ENCODE peak calls at places on chromosome 10, in six cellular contexts. One of them, this sample, is unnamed.

GRCh38 chr10:133458021-133458709 is 4.4 kb downstream of the SCART1 start:
- DNase-seq in dorsolateral prefrontal cortex: no peak
- DNase-seq in fibroblast of lung: no peak
- DNase-seq in foreskin fibroblast: no peak
- DNase-seq in foreskin keratinocyte: no peak
- DNase-seq in cardiac muscle cell: no peak
- DNase-seq in this sample: no peak

GRCh38 chr10:77712207-77712606 is 74.6 kb upstream of the KCNMA1 start:
- DNase-seq in dorsolateral prefrontal cortex: no peak
- DNase-seq in fibroblast of lung: no peak
- DNase-seq in foreskin fibroblast: no peak
- DNase-seq in foreskin keratinocyte: no peak
- DNase-seq in cardiac muscle cell: no peak
- DNase-seq in this sample: no peak

GRCh38 chr10:67571503-67571902 is 124.5 kb downstream of the CTNNA3 start:
- DNase-seq in dorsolateral prefrontal cortex: no peak
- DNase-seq in fibroblast of lung: no peak
- DNase-seq in foreskin fibroblast: no peak
- DNase-seq in foreskin keratinocyte: no peak
- DNase-seq in cardiac muscle cell: no peak
- DNase-seq in this sample: no peak

GRCh38 chr10:122044713-122045112 is 55.8 kb downstream of the TACC2 start:
- DNase-seq in dorsolateral prefrontal cortex: no peak
- DNase-seq in fibroblast of lung: peak
- DNase-seq in foreskin fibroblast: peak
- DNase-seq in foreskin keratinocyte: no peak
- DNase-seq in cardiac muscle cell: peak
- DNase-seq in this sample: no peak

GRCh38 chr10:60848680-60849079 is 70.4 kb downstream of the CDK1 start:
- DNase-seq in dorsolateral prefrontal cortex: no peak
- DNase-seq in fibroblast of lung: no peak
- DNase-seq in foreskin fibroblast: no peak
- DNase-seq in foreskin keratinocyte: no peak
- DNase-seq in cardiac muscle cell: no peak
- DNase-seq in this sample: no peak

GRCh38 chr10:114879541-114880158 is 58.1 kb downstream of the FHIP2A start:
- DNase-seq in dorsolateral prefrontal cortex: peak
- DNase-seq in fibroblast of lung: peak
- DNase-seq in foreskin fibroblast: peak
- DNase-seq in foreskin keratinocyte: no peak
- DNase-seq in cardiac muscle cell: peak
- DNase-seq in this sample: no peak

GRCh38 chr10:12243860-12244620 is 48.1 kb downstream of the CDC123 start:
- DNase-seq in dorsolateral prefrontal cortex: no peak
- DNase-seq in fibroblast of lung: no peak
- DNase-seq in foreskin fibroblast: no peak
- DNase-seq in foreskin keratinocyte: no peak
- DNase-seq in cardiac muscle cell: no peak
- DNase-seq in this sample: no peak

GRCh38 chr10:33534455-33534854 is 200.0 kb upstream of the NRP1 start:
- DNase-seq in dorsolateral prefrontal cortex: peak
- DNase-seq in fibroblast of lung: no peak
- DNase-seq in foreskin fibroblast: no peak
- DNase-seq in foreskin keratinocyte: no peak
- DNase-seq in cardiac muscle cell: no peak
- DNase-seq in this sample: no peak

GRCh38 chr10:97744405-97745035 is 7.6 kb downstream of the ZFYVE27 start:
- DNase-seq in dorsolateral prefrontal cortex: no peak
- DNase-seq in fibroblast of lung: no peak
- DNase-seq in foreskin fibroblast: no peak
- DNase-seq in foreskin keratinocyte: no peak
- DNase-seq in cardiac muscle cell: no peak
- DNase-seq in this sample: no peak

GRCh38 chr10:11173062-11173461 is 155.4 kb downstream of the CELF2 start:
- DNase-seq in dorsolateral prefrontal cortex: no peak
- DNase-seq in fibroblast of lung: no peak
- DNase-seq in foreskin fibroblast: no peak
- DNase-seq in foreskin keratinocyte: no peak
- DNase-seq in cardiac muscle cell: no peak
- DNase-seq in this sample: no peak

GRCh38 chr10:76624470-76624869 is 1013.1 kb downstream of the KCNMA1 start:
- DNase-seq in dorsolateral prefrontal cortex: no peak
- DNase-seq in fibroblast of lung: no peak
- DNase-seq in foreskin fibroblast: no peak
- DNase-seq in foreskin keratinocyte: peak
- DNase-seq in cardiac muscle cell: no peak
- DNase-seq in this sample: no peak

GRCh38 chr10:101775273-101776131 is at the start of gene FGF8:
- DNase-seq in dorsolateral prefrontal cortex: no peak
- DNase-seq in fibroblast of lung: no peak
- DNase-seq in foreskin fibroblast: no peak
- DNase-seq in foreskin keratinocyte: no peak
- DNase-seq in cardiac muscle cell: no peak
- DNase-seq in this sample: no peak

GRCh38 chr10:28072573-28072972 is 73.7 kb upstream of the ODAD2 start:
- DNase-seq in dorsolateral prefrontal cortex: no peak
- DNase-seq in fibroblast of lung: no peak
- DNase-seq in foreskin fibroblast: peak
- DNase-seq in foreskin keratinocyte: peak
- DNase-seq in cardiac muscle cell: no peak
- DNase-seq in this sample: no peak

GRCh38 chr10:50470345-50470744 is 153.4 kb downstream of the SGMS1 start:
- DNase-seq in dorsolateral prefrontal cortex: no peak
- DNase-seq in fibroblast of lung: no peak
- DNase-seq in foreskin fibroblast: peak
- DNase-seq in foreskin keratinocyte: no peak
- DNase-seq in cardiac muscle cell: no peak
- DNase-seq in this sample: no peak

GRCh38 chr10:59079386-59080226 is 96.8 kb upstream of the PHYHIPL start:
- DNase-seq in dorsolateral prefrontal cortex: no peak
- DNase-seq in fibroblast of lung: peak
- DNase-seq in foreskin fibroblast: peak
- DNase-seq in foreskin keratinocyte: peak
- DNase-seq in cardiac muscle cell: peak
- DNase-seq in this sample: peak

GRCh38 chr10:113007821-113008220 is 57.8 kb downstream of the TCF7L2 start:
- DNase-seq in dorsolateral prefrontal cortex: no peak
- DNase-seq in fibroblast of lung: no peak
- DNase-seq in foreskin fibroblast: peak
- DNase-seq in foreskin keratinocyte: no peak
- DNase-seq in cardiac muscle cell: peak
- DNase-seq in this sample: no peak

GRCh38 chr10:87860156-87860795 is 3.1 kb downstream of the KLLN start:
- DNase-seq in dorsolateral prefrontal cortex: no peak
- DNase-seq in fibroblast of lung: peak
- DNase-seq in foreskin fibroblast: peak
- DNase-seq in foreskin keratinocyte: peak
- DNase-seq in cardiac muscle cell: peak
- DNase-seq in this sample: no peak

GRCh38 chr10:52261362-52261761 is 52.7 kb upstream of the DKK1 start:
- DNase-seq in dorsolateral prefrontal cortex: no peak
- DNase-seq in fibroblast of lung: no peak
- DNase-seq in foreskin fibroblast: no peak
- DNase-seq in foreskin keratinocyte: peak
- DNase-seq in cardiac muscle cell: no peak
- DNase-seq in this sample: no peak

GRCh38 chr10:127550861-127551260 is 1.8 kb downstream of the NPS start:
- DNase-seq in dorsolateral prefrontal cortex: no peak
- DNase-seq in fibroblast of lung: no peak
- DNase-seq in foreskin fibroblast: no peak
- DNase-seq in foreskin keratinocyte: no peak
- DNase-seq in cardiac muscle cell: no peak
- DNase-seq in this sample: no peak

GRCh38 chr10:64708920-64709681 is 1187.9 kb downstream of the REEP3 start:
- DNase-seq in dorsolateral prefrontal cortex: no peak
- DNase-seq in fibroblast of lung: no peak
- DNase-seq in foreskin fibroblast: no peak
- DNase-seq in foreskin keratinocyte: no peak
- DNase-seq in cardiac muscle cell: no peak
- DNase-seq in this sample: no peak

DNA sequence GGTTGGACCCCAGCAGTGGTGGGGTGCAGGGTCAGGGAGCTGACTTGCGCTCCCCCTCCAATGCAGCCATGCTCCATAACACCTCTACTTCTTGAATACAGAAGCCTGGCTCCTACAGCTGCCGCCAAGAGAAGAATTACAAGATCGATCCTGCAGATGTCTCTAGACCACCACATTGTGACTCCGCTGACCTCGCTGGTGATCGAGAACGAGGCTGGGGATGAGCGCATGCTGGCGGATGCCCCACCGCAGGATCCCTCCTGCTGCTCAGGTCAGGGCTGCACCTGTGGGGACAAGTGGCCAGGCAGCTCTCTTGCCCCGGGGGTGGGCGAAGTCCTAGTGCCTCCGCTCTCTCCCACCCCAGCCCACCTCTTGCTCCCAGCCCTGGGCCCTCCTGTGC is 31.7 kb downstream of the ITIH2 start:
- DNase-seq in dorsolateral prefrontal cortex: no peak
- DNase-seq in fibroblast of lung: no peak
- DNase-seq in foreskin fibroblast: no peak
- DNase-seq in foreskin keratinocyte: no peak
- DNase-seq in cardiac muscle cell: no peak
- DNase-seq in this sample: no peak
- TF ChIP-seq CTCF in dorsolateral prefrontal cortex: no peak
- TF ChIP-seq CTCF in fibroblast of lung: no peak
- TF ChIP-seq CTCF in foreskin fibroblast: no peak
- TF ChIP-seq CTCF in foreskin keratinocyte: no peak
- TF ChIP-seq CTCF in cardiac muscle cell: no peak
- TF ChIP-seq CTCF in this sample: no peak

DNA sequence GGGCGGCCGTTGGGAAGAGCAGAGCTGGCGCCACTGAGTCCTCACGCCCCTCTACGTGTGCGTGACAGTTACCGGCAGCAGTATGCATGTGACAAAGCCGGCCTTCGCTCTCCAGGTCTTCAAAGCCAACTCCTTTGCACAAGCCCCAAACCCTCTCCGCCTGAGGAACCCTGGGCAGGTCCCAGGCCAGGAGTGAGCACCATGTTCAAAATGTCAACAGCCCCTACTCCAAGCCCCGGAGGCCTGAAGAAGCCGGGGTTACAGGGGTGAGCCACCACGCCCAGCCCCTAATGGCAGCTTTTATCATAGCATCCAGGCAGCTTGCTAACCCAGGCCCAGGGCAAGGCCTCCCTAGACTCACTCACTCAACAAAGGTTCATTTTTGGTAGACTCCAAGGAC is 70.8 kb downstream of the OAT start:
- DNase-seq in dorsolateral prefrontal cortex: no peak
- DNase-seq in fibroblast of lung: no peak
- DNase-seq in foreskin fibroblast: no peak
- DNase-seq in foreskin keratinocyte: no peak
- DNase-seq in cardiac muscle cell: no peak
- DNase-seq in this sample: no peak
- TF ChIP-seq CTCF in dorsolateral prefrontal cortex: no peak
- TF ChIP-seq CTCF in fibroblast of lung: no peak
- TF ChIP-seq CTCF in foreskin fibroblast: no peak
- TF ChIP-seq CTCF in foreskin keratinocyte: no peak
- TF ChIP-seq CTCF in cardiac muscle cell: peak
- TF ChIP-seq CTCF in this sample: no peak

DNA sequence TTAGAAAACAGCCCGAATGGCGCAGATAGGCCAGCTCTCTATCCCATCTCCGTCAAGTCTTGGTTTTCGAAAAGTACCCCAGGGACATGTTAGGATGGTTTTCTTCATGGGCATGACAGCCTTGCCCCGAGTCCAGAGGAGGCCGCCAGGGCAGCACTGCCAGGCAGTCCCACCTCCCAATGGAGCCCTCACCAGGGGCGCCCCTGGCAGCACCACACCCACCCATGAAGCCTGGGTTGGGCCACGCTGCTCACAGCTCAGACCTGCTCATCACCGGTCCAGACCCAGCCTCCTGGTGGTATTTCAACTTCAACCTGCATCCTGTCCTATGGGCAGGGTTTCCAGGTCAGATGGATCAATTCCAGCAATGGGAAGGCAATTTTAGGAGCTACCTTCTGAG is 53.3 kb downstream of the TCERG1L start:
- DNase-seq in dorsolateral prefrontal cortex: no peak
- DNase-seq in fibroblast of lung: no peak
- DNase-seq in foreskin fibroblast: no peak
- DNase-seq in foreskin keratinocyte: no peak
- DNase-seq in cardiac muscle cell: no peak
- DNase-seq in this sample: no peak
- TF ChIP-seq CTCF in dorsolateral prefrontal cortex: no peak
- TF ChIP-seq CTCF in fibroblast of lung: no peak
- TF ChIP-seq CTCF in foreskin fibroblast: no peak
- TF ChIP-seq CTCF in foreskin keratinocyte: no peak
- TF ChIP-seq CTCF in cardiac muscle cell: no peak
- TF ChIP-seq CTCF in this sample: no peak

GRCh38 chr10:132222726-132223125 is 36.0 kb downstream of the DPYSL4 start:
- DNase-seq in dorsolateral prefrontal cortex: no peak
- DNase-seq in fibroblast of lung: no peak
- DNase-seq in foreskin fibroblast: no peak
- DNase-seq in foreskin keratinocyte: no peak
- DNase-seq in cardiac muscle cell: no peak
- DNase-seq in this sample: no peak

GRCh38 chr10:132223156-132223590 is 36.4 kb downstream of the DPYSL4 start:
- DNase-seq in dorsolateral prefrontal cortex: peak
- DNase-seq in fibroblast of lung: peak
- DNase-seq in foreskin fibroblast: peak
- DNase-seq in foreskin keratinocyte: peak
- DNase-seq in cardiac muscle cell: peak
- DNase-seq in this sample: peak

GRCh38 chr10:132220061-132220460 is 33.3 kb downstream of the DPYSL4 start:
- DNase-seq in dorsolateral prefrontal cortex: no peak
- DNase-seq in fibroblast of lung: no peak
- DNase-seq in foreskin fibroblast: no peak
- DNase-seq in foreskin keratinocyte: no peak
- DNase-seq in cardiac muscle cell: no peak
- DNase-seq in this sample: no peak

GRCh38 chr10:132223611-132224342 is 37.0 kb downstream of the DPYSL4 start:
- DNase-seq in dorsolateral prefrontal cortex: no peak
- DNase-seq in fibroblast of lung: no peak
- DNase-seq in foreskin fibroblast: no peak
- DNase-seq in foreskin keratinocyte: no peak
- DNase-seq in cardiac muscle cell: no peak
- DNase-seq in this sample: no peak

DNA sequence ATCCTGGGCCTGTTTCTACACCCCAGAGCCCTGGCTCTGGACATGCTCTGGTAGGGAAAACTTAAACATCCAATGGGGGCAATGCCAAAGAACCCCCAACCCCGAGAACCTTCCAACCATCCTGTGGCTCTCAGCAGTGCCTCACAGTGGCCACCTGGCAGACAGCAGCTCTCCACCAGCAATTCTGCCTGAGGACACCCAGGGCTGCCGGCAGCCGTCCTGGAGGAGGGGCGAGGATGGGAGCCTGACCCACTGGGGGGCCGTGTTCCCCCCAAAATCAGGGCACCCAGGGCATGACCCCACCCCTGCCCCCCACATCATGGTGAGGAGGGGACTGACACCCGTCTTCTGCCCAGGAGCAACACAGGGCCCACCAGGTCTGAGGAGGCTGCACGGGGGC is 32.7 kb downstream of the DPYSL4 start:
- DNase-seq in dorsolateral prefrontal cortex: no peak
- DNase-seq in fibroblast of lung: no peak
- DNase-seq in foreskin fibroblast: no peak
- DNase-seq in foreskin keratinocyte: no peak
- DNase-seq in cardiac muscle cell: no peak
- DNase-seq in this sample: no peak
- TF ChIP-seq CTCF in dorsolateral prefrontal cortex: no peak
- TF ChIP-seq CTCF in fibroblast of lung: no peak
- TF ChIP-seq CTCF in foreskin fibroblast: no peak
- TF ChIP-seq CTCF in foreskin keratinocyte: no peak
- TF ChIP-seq CTCF in cardiac muscle cell: peak
- TF ChIP-seq CTCF in this sample: peak